ENCODE peak calls at places on chromosome 1, in eight cellular contexts. S is H9, O is nephron progenitor cell, C is epithelial cell of proximal tubule, P is cardiac muscle cell, X is neural crest cell, D is fibroblast of lung, V is osteocyte. T is an unnamed sample.

GRCh38 chr1:20484526-20485462 is 1.2 kb downstream of the CAMK2N1 start:
- DNase-seq in X (peak; percentile 35), P (no peak), O (peak; percentile 45), D (no peak), V (no peak), C (no peak), S (no peak), T (peak; percentile 69)

GRCh38 chr1:234090212-234091064 is 186.0 kb downstream of the SLC35F3 start:
- DNase-seq in C (no peak), S (no peak), O (no peak), D (no peak), X (no peak), P (no peak), V (no peak), T (no peak)

GRCh38 chr1:218421531-218421930 is 76.4 kb downstream of the TGFB2 start:
- DNase-seq in S (no peak), X (no peak), O (no peak), D (no peak), C (no peak), V (no peak), P (no peak), T (no peak)

GRCh38 chr1:24828183-24828886 is 83.1 kb downstream of the CLIC4 start:
- DNase-seq in S (no peak), P (no peak), D (no peak), V (no peak), X (no peak), C (no peak), O (no peak), T (no peak)

GRCh38 chr1:18452550-18452949 is 28.2 kb upstream of the KLHDC7A start:
- DNase-seq in X (peak; percentile 18), P (peak; percentile 22), D (no peak), V (no peak), C (peak; percentile 1), O (no peak), S (peak; percentile 43), T (peak; percentile 45)

GRCh38 chr1:206725053-206725963 is 40.6 kb downstream of the MAPKAPK2 start:
- DNase-seq in D (peak; percentile 60), V (no peak), O (peak; percentile 65), S (peak; percentile 73), C (no peak), P (peak; percentile 66), X (peak; percentile 57), T (peak; percentile 65)

GRCh38 chr1:221344693-221345092 is 397.2 kb downstream of the DUSP10 start:
- DNase-seq in C (no peak), V (no peak), X (no peak), P (no peak), O (no peak), D (peak; percentile 35), S (no peak), T (no peak)

GRCh38 chr1:214440219-214440965 is 111.0 kb downstream of the PTPN14 start:
- DNase-seq in O (no peak), V (no peak), C (no peak), D (no peak), P (peak; percentile 27), S (peak; percentile 40), X (no peak), T (no peak)

GRCh38 chr1:966603-967295 is 467 bp downstream of the PLEKHN1 start:
- DNase-seq in S (peak; percentile 76), V (no peak), D (peak; percentile 47), O (peak; percentile 75), P (peak; percentile 56), C (no peak), X (no peak), T (peak; percentile 70)

GRCh38 chr1:81880781-81881180 is 80.0 kb downstream of the ADGRL2 start:
- DNase-seq in O (no peak), X (no peak), C (no peak), S (no peak), V (no peak), P (no peak), D (no peak), T (no peak)

GRCh38 chr1:78825561-78825960 is 175.9 kb downstream of the IFI44 start:
- DNase-seq in V (no peak), O (no peak), P (no peak), D (peak; percentile 38), X (no peak), C (no peak), S (no peak), T (no peak)

GRCh38 chr1:202164271-202165037 is 4.1 kb upstream of the PTPN7 start:
- DNase-seq in O (no peak), V (no peak), D (no peak), P (no peak), X (no peak), C (no peak), S (no peak), T (no peak)

GRCh38 chr1:182370532-182370931 is 21.1 kb downstream of the GLUL start:
- DNase-seq in C (no peak), V (no peak), X (no peak), D (no peak), O (no peak), S (no peak), P (no peak), T (no peak)

GRCh38 chr1:239067058-239067457 is 319.3 kb upstream of the CHRM3 start:
- DNase-seq in V (no peak), O (no peak), S (no peak), D (no peak), P (no peak), X (no peak), C (no peak), T (no peak)

GRCh38 chr1:55153031-55153430 is 62.1 kb downstream of the USP24 start:
- DNase-seq in D (no peak), S (no peak), O (no peak), X (no peak), P (no peak), V (no peak), C (no peak), T (peak; percentile 44)

GRCh38 chr1:196651079-196651478 is 764 bp upstream of the CFH start:
- DNase-seq in S (no peak), X (no peak), D (no peak), C (no peak), P (no peak), O (no peak), V (no peak), T (no peak)
- TF ChIP-seq CTCF in S (no peak), X (no peak), D (no peak), C (no peak), P (no peak), O (no peak), V (no peak), T (no peak)

GRCh38 chr1:34602907-34603306 is 151.9 kb upstream of the GJB5 start:
- DNase-seq in S (no peak), O (no peak), X (no peak), C (no peak), V (no peak), D (no peak), P (no peak), T (no peak)
- TF ChIP-seq CTCF in S (no peak), O (no peak), X (no peak), C (no peak), V (no peak), D (no peak), P (no peak), T (no peak)

DNA sequence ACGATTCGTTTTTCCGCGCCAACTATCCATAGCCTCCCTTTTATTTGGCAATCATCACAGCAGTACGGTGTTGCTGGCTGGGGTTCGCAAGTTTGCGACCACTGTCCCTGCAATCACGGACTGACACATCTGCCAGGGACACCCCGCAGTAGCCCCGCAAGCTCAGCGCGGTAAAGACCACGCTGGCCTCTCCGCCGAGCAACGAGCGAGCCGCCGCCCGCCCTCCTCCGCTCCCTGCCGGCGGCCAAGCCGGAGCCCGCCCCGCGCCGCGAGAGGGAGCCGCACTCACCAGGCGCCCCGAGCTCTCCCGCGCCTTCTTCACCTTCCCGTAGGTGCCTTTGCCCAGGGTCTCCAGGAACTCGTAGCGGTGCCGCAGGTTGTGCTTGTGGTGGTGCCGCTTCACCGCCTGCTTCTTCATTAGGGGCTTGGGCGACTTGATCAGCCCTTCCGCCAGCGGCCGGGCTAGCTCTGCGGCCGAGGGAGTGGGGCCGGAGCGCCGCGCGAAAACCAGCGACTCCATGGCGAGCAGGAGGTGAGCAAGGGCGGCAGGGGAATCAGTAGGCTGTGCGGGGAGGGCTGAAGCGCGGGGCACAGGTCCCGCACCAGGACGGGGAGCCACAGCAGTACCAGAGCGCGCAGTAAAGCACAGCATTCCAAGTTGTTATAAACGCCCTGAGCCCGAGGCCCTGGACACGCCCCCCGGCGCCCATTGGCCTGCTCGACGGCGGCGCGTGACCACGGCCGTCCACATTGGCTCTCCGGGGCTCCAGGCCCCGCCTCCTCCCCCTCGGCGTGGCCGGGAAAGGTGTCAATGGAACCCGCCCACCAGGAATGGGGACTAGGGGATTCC is at the start of gene NUAK2:
- DNase-seq in O (peak; percentile 94), V (peak; percentile 95), S (peak; percentile 98), C (no peak), P (peak; percentile 96), X (peak; percentile 93), D (peak; percentile 82), T (peak; percentile 99)
- TF ChIP-seq CTCF in O (no peak), V (peak; percentile 50), S (peak; percentile 32), C (peak; percentile 43), P (peak; percentile 40), X (peak; percentile 53), D (peak; percentile 23), T (peak; percentile 29)

GRCh38 chr1:153682730-153683129 is 4.2 kb downstream of the NPR1 start:
- DNase-seq in O (no peak), P (no peak), X (no peak), S (no peak), V (no peak), C (no peak), D (no peak), T (no peak)

GRCh38 chr1:153677718-153678518 is 570 bp upstream of the NPR1 start:
- DNase-seq in S (peak; percentile 77), O (peak; percentile 69), X (peak; percentile 65), V (no peak), P (peak; percentile 67), C (no peak), D (peak; percentile 63), T (peak; percentile 81)

GRCh38 chr1:153680120-153680403 is 1.6 kb downstream of the NPR1 start:
- DNase-seq in C (no peak), D (no peak), X (no peak), V (no peak), P (no peak), O (no peak), S (peak; percentile 57), T (no peak)

GRCh38 chr1:153678519-153679336 is at the start of gene NPR1:
- DNase-seq in C (no peak), P (peak; percentile 35), X (no peak), O (peak; percentile 55), D (peak; percentile 34), S (peak; percentile 54), V (no peak), T (peak; percentile 49)

DNA sequence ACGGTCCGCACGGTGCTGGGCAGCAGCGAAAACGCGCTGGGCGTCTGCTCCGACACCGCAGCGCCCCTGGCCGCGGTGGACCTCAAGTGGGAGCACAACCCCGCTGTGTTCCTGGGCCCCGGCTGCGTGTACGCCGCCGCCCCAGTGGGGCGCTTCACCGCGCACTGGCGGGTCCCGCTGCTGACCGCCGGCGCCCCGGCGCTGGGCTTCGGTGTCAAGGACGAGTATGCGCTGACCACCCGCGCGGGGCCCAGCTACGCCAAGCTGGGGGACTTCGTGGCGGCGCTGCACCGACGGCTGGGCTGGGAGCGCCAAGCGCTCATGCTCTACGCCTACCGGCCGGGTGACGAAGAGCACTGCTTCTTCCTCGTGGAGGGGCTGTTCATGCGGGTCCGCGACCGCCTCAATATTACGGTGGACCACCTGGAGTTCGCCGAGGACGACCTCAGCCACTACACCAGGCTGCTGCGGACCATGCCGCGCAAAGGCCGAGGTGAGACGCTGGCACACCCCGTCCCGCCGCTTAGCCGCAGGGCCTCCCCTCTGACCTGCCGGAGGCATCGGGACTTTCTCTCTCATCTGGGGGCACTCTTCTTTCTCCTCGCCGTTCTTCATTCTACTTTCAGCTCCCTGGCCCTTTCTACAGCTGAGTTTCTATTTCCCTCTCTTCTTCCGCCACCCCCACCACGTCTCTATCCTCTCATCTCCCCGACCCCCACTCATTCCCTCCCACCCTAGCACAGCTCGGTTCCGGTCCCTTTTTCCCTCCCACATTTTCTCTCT is 1.0 kb downstream of the NPR1 start:
- DNase-seq in X (peak; percentile 23), P (peak; percentile 55), O (peak; percentile 73), S (no peak), D (no peak), V (no peak), C (no peak), T (peak; percentile 70)
- TF ChIP-seq CTCF in X (peak; percentile 51), P (peak; percentile 25), O (peak; percentile 10), S (peak; percentile 42), D (no peak), V (peak; percentile 15), C (peak; percentile 11), T (peak; percentile 35)

T was measured in neural progenitor cell.